ENCODE peak calls at places on chromosome 2, in five cellular contexts. M, Z, A, J and R are unnamed samples.

GRCh38 chr2:202158796-202159195 is 79.6 kb downstream of the SUMO1 start:
- DNase-seq in M (no peak), Z (no peak), A (peak; percentile 37), J (peak; percentile 23), R (no peak)

GRCh38 chr2:33441235-33441810 is 35.1 kb upstream of the RASGRP3 start:
- DNase-seq in M (no peak), Z (no peak), A (peak; percentile 75), J (peak; percentile 64), R (no peak)

GRCh38 chr2:149894760-149895159 is 307.2 kb upstream of the MMADHC start:
- DNase-seq in M (no peak), Z (no peak), A (peak; percentile 18), J (peak; percentile 83), R (no peak)

GRCh38 chr2:200336980-200337615 is 30.6 kb downstream of the SPATS2L start:
- DNase-seq in M (no peak), Z (no peak), A (peak; percentile 65), J (no peak), R (no peak)

GRCh38 chr2:74119324-74119723 is 28.4 kb downstream of the BOLA3 start:
- DNase-seq in M (no peak), Z (no peak), A (no peak), J (peak; percentile 25), R (no peak)

GRCh38 chr2:202376460-202377307 is 557 bp downstream of the BMPR2 start:
- DNase-seq in M (peak; percentile 73), Z (peak; percentile 62), A (no peak), J (peak; percentile 62), R (no peak)

GRCh38 chr2:176455865-176456291 is 186.6 kb downstream of the MTX2 start:
- DNase-seq in M (peak; percentile 51), Z (no peak), A (no peak), J (no peak), R (no peak)

GRCh38 chr2:158458617-158458920 is 1.8 kb downstream of the PKP4 start:
- DNase-seq in M (no peak), Z (no peak), A (no peak), J (no peak), R (no peak)

GRCh38 chr2:218370410-218371063 is 11.5 kb upstream of the SLC11A1 start:
- DNase-seq in M (peak; percentile 73), Z (no peak), A (no peak), J (no peak), R (no peak)

GRCh38 chr2:216302981-216303676 is 69.2 kb downstream of the MARCHF4 start:
- DNase-seq in M (no peak), Z (no peak), A (peak; percentile 68), J (no peak), R (no peak)

GRCh38 chr2:204483497-204484164 is 61.6 kb upstream of the PARD3B start:
- DNase-seq in M (no peak), Z (peak; percentile 37), A (no peak), J (peak; percentile 50), R (no peak)

GRCh38 chr2:11411768-11412448 is 54.1 kb downstream of the E2F6 start:
- DNase-seq in M (peak; percentile 75), Z (no peak), A (peak; percentile 49), J (peak; percentile 39), R (no peak)

GRCh38 chr2:86134709-86135108 is 28.7 kb downstream of the PTCD3 start:
- DNase-seq in M (no peak), Z (no peak), A (no peak), J (no peak), R (no peak)

GRCh38 chr2:231170058-231170457 is 28.4 kb upstream of the ARMC9 start:
- DNase-seq in M (no peak), Z (no peak), A (no peak), J (no peak), R (no peak)

GRCh38 chr2:100142393-100142792 is at the start of gene AFF3:
- DNase-seq in M (peak; percentile 89), Z (no peak), A (no peak), J (no peak), R (no peak)

GRCh38 chr2:159973325-159973724 is 89.1 kb downstream of the PLA2R1 start:
- DNase-seq in M (no peak), Z (no peak), A (no peak), J (no peak), R (no peak)

GRCh38 chr2:174704061-174704460 is 60.2 kb downstream of the CHRNA1 start:
- DNase-seq in M (no peak), Z (no peak), A (no peak), J (no peak), R (no peak)

GRCh38 chr2:8851811-8852560 is 14.6 kb upstream of the KIDINS220 start:
- DNase-seq in M (no peak), Z (no peak), A (no peak), J (peak; percentile 58), R (no peak)

GRCh38 chr2:164922119-164922518 is 33.2 kb downstream of the SLC38A11 start:
- DNase-seq in M (no peak), Z (no peak), A (no peak), J (no peak), R (no peak)

GRCh38 chr2:160252278-160252887 is 52.3 kb upstream of the ITGB6 start:
- DNase-seq in M (no peak), Z (no peak), A (peak; percentile 68), J (peak; percentile 54), R (no peak)

GRCh38 chr2:220078439-220078838 is 451.0 kb downstream of the SLC4A3 start:
- DNase-seq in M (no peak), Z (no peak), A (peak; percentile 43), J (no peak), R (no peak)

GRCh38 chr2:216695401-216695821 is at the start of gene IGFBP5:
- DNase-seq in M (peak; percentile 74), Z (peak; percentile 54), A (peak; percentile 89), J (peak; percentile 54), R (no peak)

GRCh38 chr2:224032283-224032682 is 6.8 kb downstream of the SERPINE2 start:
- DNase-seq in M (no peak), Z (no peak), A (no peak), J (no peak), R (no peak)

GRCh38 chr2:70948350-70949003 is 12.8 kb downstream of the ATP6V1B1 start:
- DNase-seq in M (peak; percentile 90), Z (peak; percentile 82), A (peak; percentile 64), J (peak; percentile 78), R (no peak)

GRCh38 chr2:118431188-118431562 is 342.9 kb downstream of the INSIG2 start:
- DNase-seq in M (no peak), Z (no peak), A (peak; percentile 25), J (peak; percentile 22), R (no peak)
- TF ChIP-seq CTCF in M (no peak), Z (no peak), A (no peak), J (no peak), R (peak; percentile 38)

GRCh38 chr2:191569025-191569424 is 108.9 kb upstream of the NABP1 start:
- DNase-seq in M (no peak), Z (no peak), A (no peak), J (no peak), R (no peak)
- TF ChIP-seq CTCF in M (no peak), Z (no peak), A (no peak), J (no peak), R (no peak)

GRCh38 chr2:73054980-73055379 is 16.5 kb downstream of the SFXN5 start:
- DNase-seq in M (peak; percentile 26), Z (no peak), A (no peak), J (no peak), R (no peak)

GRCh38 chr2:73053316-73054114 is 18.0 kb downstream of the SFXN5 start:
- DNase-seq in M (peak; percentile 23), Z (no peak), A (peak; percentile 81), J (no peak), R (no peak)

GRCh38 chr2:73063472-73063871 is 8.0 kb downstream of the SFXN5 start:
- DNase-seq in M (no peak), Z (no peak), A (no peak), J (no peak), R (no peak)

GRCh38 chr2:73063909-73064875 is 7.3 kb downstream of the SFXN5 start:
- DNase-seq in M (no peak), Z (no peak), A (peak; percentile 91), J (peak; percentile 80), R (peak; percentile 37)

GRCh38 chr2:73059106-73059505 is 12.4 kb downstream of the SFXN5 start:
- DNase-seq in M (peak; percentile 30), Z (no peak), A (no peak), J (no peak), R (no peak)
- TF ChIP-seq CTCF in M (no peak), Z (no peak), A (no peak), J (no peak), R (no peak)

GRCh38 chr2:50863218-50863617 is 168.7 kb downstream of the NRXN1 start:
- DNase-seq in M (no peak), Z (no peak), A (no peak), J (no peak), R (no peak)

GRCh38 chr2:50859110-50859509 is 172.8 kb downstream of the NRXN1 start:
- DNase-seq in M (no peak), Z (no peak), A (no peak), J (no peak), R (no peak)

DNA sequence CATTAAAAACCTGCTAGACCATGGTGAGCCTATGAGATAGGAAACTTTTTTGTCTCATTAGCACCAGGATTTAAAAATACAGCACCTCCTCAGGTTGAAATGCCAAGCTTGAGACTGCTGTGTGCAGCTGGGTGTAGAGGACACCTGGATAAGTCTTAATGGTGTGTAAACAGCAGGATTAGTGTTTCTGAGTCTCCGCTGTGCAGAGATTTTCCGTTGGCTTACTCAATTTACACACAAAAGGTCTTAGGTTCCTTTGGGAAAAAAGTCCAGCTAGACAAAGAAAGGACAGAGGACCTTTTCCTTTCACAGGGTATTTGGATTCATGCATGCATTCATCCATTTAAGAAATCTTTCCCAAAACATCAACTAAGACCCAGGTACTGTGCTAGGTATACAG is 168.1 kb downstream of the NRXN1 start:
- DNase-seq in M (no peak), Z (no peak), A (no peak), J (no peak), R (no peak)
- TF ChIP-seq CTCF in M (no peak), Z (no peak), A (no peak), J (no peak), R (no peak)

GRCh38 chr2:83585250-83585649 is 873.8 kb downstream of the SUCLG1 start:
- DNase-seq in M (no peak), Z (no peak), A (no peak), J (no peak), R (no peak)

GRCh38 chr2:83582589-83582988 is 876.5 kb downstream of the SUCLG1 start:
- DNase-seq in M (no peak), Z (no peak), A (no peak), J (no peak), R (no peak)

GRCh38 chr2:83584674-83585073 is 874.4 kb downstream of the SUCLG1 start:
- DNase-seq in M (no peak), Z (no peak), A (peak; percentile 30), J (no peak), R (no peak)

DNA sequence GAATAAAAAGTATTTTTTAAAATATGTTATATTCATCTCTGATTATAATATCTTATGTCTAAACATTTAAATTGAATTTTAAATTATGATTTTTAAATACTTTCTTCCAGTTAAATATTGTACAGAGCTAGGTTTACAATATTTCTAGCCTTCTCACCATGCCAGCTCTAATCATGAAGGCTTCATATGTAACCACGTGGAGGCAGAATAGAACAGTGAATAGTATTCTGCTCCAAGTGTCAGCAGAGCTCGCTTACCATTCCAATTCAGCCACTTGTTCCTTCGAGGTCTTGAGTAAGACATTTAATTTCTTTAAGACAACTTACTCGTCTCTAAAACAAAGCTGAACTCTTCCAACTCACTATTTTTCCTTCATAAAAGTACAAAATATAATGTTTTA is 871.8 kb downstream of the SUCLG1 start:
- DNase-seq in M (no peak), Z (no peak), A (no peak), J (peak; percentile 9), R (no peak)
- TF ChIP-seq CTCF in M (no peak), Z (no peak), A (no peak), J (no peak), R (no peak)